ENCODE peak calls at places on chromosomes 5 and 9, in four cellular contexts. B is AG10803, A is stomach, K is tibial nerve. I is an unnamed sample.
A peak's percentile ranks its signal among the peaks of the same experiment; 100 is the strongest.

GRCh38 chr9:104557179-104557634 is 11.8 kb upstream of the OR13C8 start:
- DNase-seq in B (no peak), A (no peak), K (no peak), I (no peak)

GRCh38 chr5:63768221-63768620 is 194.0 kb downstream of the HTR1A start:
- DNase-seq in B (no peak), A (no peak), K (no peak), I (no peak)

GRCh38 chr5:154773314-154773713 is 18.1 kb downstream of the LARP1 start:
- DNase-seq in B (no peak), A (no peak), K (no peak), I (no peak)

GRCh38 chr5:42514759-42515158 is 91.5 kb downstream of the GHR start:
- DNase-seq in B (no peak), A (no peak), K (no peak), I (no peak)

GRCh38 chr5:88842784-88843183 is 40.2 kb downstream of the MEF2C start:
- DNase-seq in B (no peak), A (no peak), K (no peak), I (no peak)

GRCh38 chr9:76704601-76705204 is 59.5 kb upstream of the PCA3 start:
- DNase-seq in B (peak; percentile 95), A (no peak), K (no peak), I (peak; percentile 91)

GRCh38 chr5:39760385-39761198 is 335.8 kb upstream of the DAB2 start:
- DNase-seq in B (peak; percentile 99), A (no peak), K (peak; percentile 58), I (peak; percentile 96)

GRCh38 chr5:68173007-68173406 is 42.5 kb upstream of the PIK3R1 start:
- DNase-seq in B (peak; percentile 23), A (no peak), K (peak; percentile 43), I (no peak)

GRCh38 chr9:126151031-126151670 is 175.5 kb upstream of the MVB12B start:
- DNase-seq in B (no peak), A (peak; percentile 21), K (no peak), I (no peak)

GRCh38 chr5:158100373-158100902 is 241.5 kb upstream of the CLINT1 start:
- DNase-seq in B (no peak), A (no peak), K (no peak), I (peak; percentile 23)

GRCh38 chr5:166117062-166117743 is 2174.2 kb upstream of the WWC1 start:
- DNase-seq in B (no peak), A (no peak), K (no peak), I (no peak)

GRCh38 chr5:177386542-177386941 is 2.3 kb downstream of the SLC34A1 start:
- DNase-seq in B (no peak), A (no peak), K (no peak), I (no peak)

GRCh38 chr5:34886718-34887117 is 28.6 kb downstream of the RAD1 start:
- DNase-seq in B (no peak), A (no peak), K (no peak), I (no peak)

GRCh38 chr9:133485531-133486260 is 6.8 kb upstream of the SLC2A6 start:
- DNase-seq in B (no peak), A (no peak), K (no peak), I (no peak)

GRCh38 chr9:77177143-77177893 is at the start of gene VPS13A:
- DNase-seq in B (peak; percentile 83), A (peak; percentile 92), K (peak; percentile 76), I (peak; percentile 91)

GRCh38 chr9:20649381-20649780 is 27.1 kb upstream of the MLLT3 start:
- DNase-seq in B (no peak), A (no peak), K (no peak), I (no peak)

GRCh38 chr9:105128908-105129307 is 115.5 kb upstream of the SLC44A1 start:
- DNase-seq in B (no peak), A (no peak), K (no peak), I (no peak)

GRCh38 chr5:88262116-88262515 is 6.5 kb downstream of the TMEM161B start:
- DNase-seq in B (peak; percentile 29), A (no peak), K (no peak), I (no peak)

GRCh38 chr5:172141949-172142319 is 46.1 kb downstream of the STK10 start:
- DNase-seq in B (no peak), A (no peak), K (no peak), I (no peak)

GRCh38 chr9:101352892-101353462 is 31.8 kb downstream of the BAAT start:
- DNase-seq in B (no peak), A (no peak), K (no peak), I (no peak)

GRCh38 chr5:156528673-156529072 is 201.7 kb downstream of the SGCD start:
- DNase-seq in B (peak; percentile 23), A (no peak), K (no peak), I (no peak)

GRCh38 chr9:136773386-136774044 is 9.2 kb upstream of the LCN15 start:
- DNase-seq in B (no peak), A (no peak), K (no peak), I (no peak)

GRCh38 chr5:65874241-65874640 is 52.1 kb upstream of the ERBIN start:
- DNase-seq in B (peak; percentile 31), A (no peak), K (no peak), I (peak; percentile 68)

GRCh38 chr9:117555964-117556629 is 141.2 kb upstream of the ASTN2 start:
- DNase-seq in B (peak; percentile 21), A (peak; percentile 78), K (peak; percentile 17), I (peak; percentile 6)

GRCh38 chr5:57494104-57495098 is 11.8 kb upstream of the ACTBL2 start:
- DNase-seq in B (peak; percentile 98), A (peak; percentile 77), K (no peak), I (peak; percentile 95)

GRCh38 chr5:116234681-116235080 is 149.9 kb downstream of the COMMD10 start:
- DNase-seq in B (no peak), A (no peak), K (no peak), I (no peak)

GRCh38 chr9:121974421-121974820 is 118.7 kb downstream of the TTLL11 start:
- DNase-seq in B (no peak), A (no peak), K (no peak), I (no peak)

GRCh38 chr5:127053049-127053448 is 20.3 kb downstream of the C5orf63 start:
- DNase-seq in B (no peak), A (no peak), K (no peak), I (no peak)

GRCh38 chr5:131418846-131419245 is 155.0 kb downstream of the CDC42SE2 start:
- DNase-seq in B (no peak), A (no peak), K (no peak), I (no peak)

GRCh38 chr9:125761685-125762084 is 14.5 kb downstream of the PBX3 start:
- DNase-seq in B (no peak), A (no peak), K (no peak), I (no peak)

GRCh38 chr9:35518981-35519679 is 29.2 kb downstream of the RUSC2 start:
- DNase-seq in B (peak; percentile 66), A (no peak), K (no peak), I (peak; percentile 32)

DNA sequence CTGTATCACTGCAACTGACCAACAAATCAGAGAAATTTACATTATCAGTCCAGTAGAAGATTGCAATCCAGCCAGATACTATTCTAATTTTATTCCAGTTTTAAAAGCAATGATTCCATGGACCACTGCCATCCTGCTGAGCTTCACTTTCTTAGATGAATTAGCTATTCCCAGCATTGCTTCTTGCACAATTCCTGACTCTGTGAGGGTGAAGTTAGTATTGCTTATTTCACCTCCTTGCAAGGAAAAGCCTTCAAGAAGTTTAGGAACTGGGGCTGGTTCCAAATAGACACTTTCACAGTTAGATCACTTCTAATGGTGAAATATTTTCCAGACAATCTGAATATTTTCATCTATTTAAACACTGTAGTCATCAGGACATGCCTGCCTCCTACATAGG is 338.6 kb upstream of the TNC start:
- DNase-seq in B (peak; percentile 95), A (no peak), K (peak; percentile 29), I (no peak)
- H3K4me3 ChIP-seq in B (no peak overlapping the region), A (no peak overlapping the region), K (no peak overlapping the region), I (no peak overlapping the region)

GRCh38 chr9:100350188-100350587 is 2.6 kb downstream of the TEX10 start:
- DNase-seq in B (no peak), A (no peak), K (no peak), I (no peak)
- H3K4me3 ChIP-seq in B (no peak overlapping the region), A (no peak overlapping the region), K (no peak overlapping the region), I (no peak overlapping the region)

DNA sequence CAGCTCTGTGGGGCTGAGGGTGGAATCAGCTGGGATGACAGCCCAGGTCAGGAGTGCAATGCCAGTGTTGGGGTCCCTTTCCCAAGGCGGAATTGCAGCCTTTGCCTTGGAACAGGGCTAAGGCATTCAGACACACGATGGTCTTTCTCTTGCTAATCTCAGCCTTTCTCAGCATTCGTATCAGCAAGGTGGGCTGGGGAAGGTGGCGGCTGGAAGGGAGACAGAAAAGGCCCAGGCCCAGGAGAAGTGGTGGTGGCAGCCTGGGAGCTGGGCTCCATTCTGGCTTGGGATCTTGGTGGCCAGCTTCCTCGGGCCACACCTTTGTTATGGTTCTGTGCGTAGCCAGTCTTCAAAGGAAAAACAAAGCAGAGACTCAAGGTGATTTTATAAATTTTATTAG is 1.1 kb upstream of the ARHGEF28 start:
- DNase-seq in B (no peak), A (no peak), K (no peak), I (no peak)
- H3K4me3 ChIP-seq in B (no peak overlapping the region), A (no peak overlapping the region), K (peak overlapping the region; percentile 63), I (peak overlapping the region; percentile 74)

GRCh38 chr9:99115947-99116543 is 11.1 kb downstream of the TGFBR1 start:
- DNase-seq in B (peak; percentile 47), A (no peak), K (no peak), I (peak; percentile 3)

GRCh38 chr9:99114846-99115500 is 10.1 kb downstream of the TGFBR1 start:
- DNase-seq in B (no peak), A (no peak), K (no peak), I (no peak)

GRCh38 chr9:99113418-99114048 is 8.6 kb downstream of the TGFBR1 start:
- DNase-seq in B (no peak), A (no peak), K (no peak), I (no peak)

GRCh38 chr9:99114049-99114440 is 9.1 kb downstream of the TGFBR1 start:
- DNase-seq in B (no peak), A (no peak), K (no peak), I (no peak)

DNA sequence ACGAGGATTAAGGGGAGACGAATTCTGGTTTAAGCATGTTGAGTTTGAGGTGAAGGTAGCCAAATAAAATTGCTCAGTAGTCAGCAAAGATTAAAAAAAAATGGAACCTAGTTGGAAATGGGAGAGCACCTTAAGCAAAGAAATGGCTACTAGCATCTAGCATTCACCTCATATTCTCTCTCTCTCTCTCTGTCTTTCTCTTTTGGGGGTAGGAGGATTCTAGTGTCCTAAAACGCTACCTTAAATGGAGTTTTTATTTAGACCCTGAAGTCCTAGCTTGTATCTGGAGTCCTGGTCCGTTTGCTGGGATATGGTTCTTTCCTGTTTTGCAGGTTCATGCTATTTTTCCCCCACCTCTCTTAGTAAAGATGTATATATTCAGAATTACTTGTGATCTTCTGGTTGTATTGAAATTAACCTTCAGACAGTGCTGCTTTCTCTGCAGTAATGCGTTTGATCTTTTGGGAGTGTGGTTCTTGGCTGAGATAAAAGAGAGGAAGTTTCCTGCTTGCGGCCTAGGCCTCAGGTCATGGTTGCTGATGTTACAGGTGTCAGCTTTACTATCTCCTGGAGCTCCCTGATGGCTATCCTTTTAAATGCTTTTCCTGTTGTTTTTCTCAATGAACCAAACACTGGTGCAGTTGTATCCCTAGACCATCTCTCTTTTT is 8.0 kb downstream of the TGFBR1 start:
- DNase-seq in B (no peak), A (no peak), K (no peak), I (no peak)
- H3K4me3 ChIP-seq in B (no peak overlapping the region), A (no peak overlapping the region), K (no peak overlapping the region), I (no peak overlapping the region)